ENCODE peak calls at places on chromosomes 6 and 20, in eight cellular contexts. One of them, this sample, is unnamed.

GRCh38 chr6:29509711-29510110 is 22.0 kb upstream of the MAS1L start:
- DNase-seq in heart right ventricle: no peak
- DNase-seq in stomach: no peak
- DNase-seq in left lung: no peak
- DNase-seq in right atrium auricular region: no peak
- DNase-seq in right lobe of liver: no peak
- DNase-seq in cardiac muscle cell: no peak
- DNase-seq in fibroblast of lung: no peak
- DNase-seq in this sample: no peak

GRCh38 chr20:45963059-45964011 is 8.7 kb downstream of the ZNF335 start:
- DNase-seq in heart right ventricle: no peak
- DNase-seq in stomach: no peak
- DNase-seq in left lung: peak; percentile 31
- DNase-seq in right atrium auricular region: no peak
- DNase-seq in right lobe of liver: no peak
- DNase-seq in cardiac muscle cell: peak; percentile 47
- DNase-seq in fibroblast of lung: peak; percentile 51
- DNase-seq in this sample: no peak

GRCh38 chr6:92369309-92369708 is 1050.0 kb downstream of the EPHA7 start:
- DNase-seq in heart right ventricle: no peak
- DNase-seq in stomach: no peak
- DNase-seq in left lung: no peak
- DNase-seq in right atrium auricular region: no peak
- DNase-seq in right lobe of liver: no peak
- DNase-seq in cardiac muscle cell: no peak
- DNase-seq in fibroblast of lung: no peak
- DNase-seq in this sample: no peak

GRCh38 chr20:38927902-38928578 is 1.8 kb downstream of the FAM83D start:
- DNase-seq in heart right ventricle: no peak
- DNase-seq in stomach: no peak
- DNase-seq in left lung: no peak
- DNase-seq in right atrium auricular region: no peak
- DNase-seq in right lobe of liver: no peak
- DNase-seq in cardiac muscle cell: no peak
- DNase-seq in fibroblast of lung: no peak
- DNase-seq in this sample: no peak

GRCh38 chr6:107894821-107895396 is 63.1 kb downstream of the SEC63 start:
- DNase-seq in heart right ventricle: no peak
- DNase-seq in stomach: peak; percentile 57
- DNase-seq in left lung: no peak
- DNase-seq in right atrium auricular region: no peak
- DNase-seq in right lobe of liver: no peak
- DNase-seq in cardiac muscle cell: no peak
- DNase-seq in fibroblast of lung: peak; percentile 42
- DNase-seq in this sample: peak; percentile 59

GRCh38 chr6:158630944-158631616 is 13.5 kb downstream of the DYNLT1 start:
- DNase-seq in heart right ventricle: no peak
- DNase-seq in stomach: peak; percentile 81
- DNase-seq in left lung: peak; percentile 52
- DNase-seq in right atrium auricular region: peak; percentile 80
- DNase-seq in right lobe of liver: no peak
- DNase-seq in cardiac muscle cell: no peak
- DNase-seq in fibroblast of lung: peak; percentile 60
- DNase-seq in this sample: peak; percentile 68

GRCh38 chr20:51132286-51132810 is 109.4 kb upstream of the KCNG1 start:
- DNase-seq in heart right ventricle: no peak
- DNase-seq in stomach: no peak
- DNase-seq in left lung: no peak
- DNase-seq in right atrium auricular region: no peak
- DNase-seq in right lobe of liver: no peak
- DNase-seq in cardiac muscle cell: no peak
- DNase-seq in fibroblast of lung: no peak
- DNase-seq in this sample: no peak

GRCh38 chr6:71983131-71983530 is 96.8 kb downstream of the RIMS1 start:
- DNase-seq in heart right ventricle: no peak
- DNase-seq in stomach: no peak
- DNase-seq in left lung: no peak
- DNase-seq in right atrium auricular region: no peak
- DNase-seq in right lobe of liver: no peak
- DNase-seq in cardiac muscle cell: no peak
- DNase-seq in fibroblast of lung: no peak
- DNase-seq in this sample: no peak

GRCh38 chr6:137167702-137168377 is 5.6 kb downstream of the IL22RA2 start:
- DNase-seq in heart right ventricle: no peak
- DNase-seq in stomach: no peak
- DNase-seq in left lung: no peak
- DNase-seq in right atrium auricular region: no peak
- DNase-seq in right lobe of liver: no peak
- DNase-seq in cardiac muscle cell: no peak
- DNase-seq in fibroblast of lung: no peak
- DNase-seq in this sample: no peak

GRCh38 chr6:90982051-90982450 is 395.2 kb upstream of the MAP3K7 start:
- DNase-seq in heart right ventricle: no peak
- DNase-seq in stomach: no peak
- DNase-seq in left lung: no peak
- DNase-seq in right atrium auricular region: no peak
- DNase-seq in right lobe of liver: no peak
- DNase-seq in cardiac muscle cell: no peak
- DNase-seq in fibroblast of lung: no peak
- DNase-seq in this sample: no peak

GRCh38 chr6:87731818-87732661 is 30.0 kb upstream of the AKIRIN2 start:
- DNase-seq in heart right ventricle: peak; percentile 82
- DNase-seq in stomach: peak; percentile 96
- DNase-seq in left lung: peak; percentile 91
- DNase-seq in right atrium auricular region: peak; percentile 97
- DNase-seq in right lobe of liver: peak; percentile 88
- DNase-seq in cardiac muscle cell: no peak
- DNase-seq in fibroblast of lung: peak; percentile 91
- DNase-seq in this sample: peak; percentile 94

GRCh38 chr6:13813621-13814175 is 659 bp downstream of the MCUR1 start:
- DNase-seq in heart right ventricle: peak; percentile 57
- DNase-seq in stomach: peak; percentile 58
- DNase-seq in left lung: peak; percentile 74
- DNase-seq in right atrium auricular region: peak; percentile 67
- DNase-seq in right lobe of liver: peak; percentile 79
- DNase-seq in cardiac muscle cell: peak; percentile 94
- DNase-seq in fibroblast of lung: peak; percentile 59
- DNase-seq in this sample: peak; percentile 83

GRCh38 chr20:32535316-32535952 is 49.7 kb downstream of the NOL4L start:
- DNase-seq in heart right ventricle: no peak
- DNase-seq in stomach: no peak
- DNase-seq in left lung: no peak
- DNase-seq in right atrium auricular region: no peak
- DNase-seq in right lobe of liver: no peak
- DNase-seq in cardiac muscle cell: no peak
- DNase-seq in fibroblast of lung: no peak
- DNase-seq in this sample: no peak

GRCh38 chr6:130176378-130176777 is 46.4 kb downstream of the SAMD3 start:
- DNase-seq in heart right ventricle: no peak
- DNase-seq in stomach: no peak
- DNase-seq in left lung: no peak
- DNase-seq in right atrium auricular region: no peak
- DNase-seq in right lobe of liver: no peak
- DNase-seq in cardiac muscle cell: no peak
- DNase-seq in fibroblast of lung: no peak
- DNase-seq in this sample: no peak

GRCh38 chr6:153618371-153619328 is 420.4 kb upstream of the OPRM1 start:
- DNase-seq in heart right ventricle: no peak
- DNase-seq in stomach: no peak
- DNase-seq in left lung: no peak
- DNase-seq in right atrium auricular region: no peak
- DNase-seq in right lobe of liver: no peak
- DNase-seq in cardiac muscle cell: peak; percentile 41
- DNase-seq in fibroblast of lung: no peak
- DNase-seq in this sample: no peak

GRCh38 chr20:59018817-59019216 is 412 bp upstream of the TUBB1 start:
- DNase-seq in heart right ventricle: no peak
- DNase-seq in stomach: no peak
- DNase-seq in left lung: no peak
- DNase-seq in right atrium auricular region: no peak
- DNase-seq in right lobe of liver: no peak
- DNase-seq in cardiac muscle cell: no peak
- DNase-seq in fibroblast of lung: no peak
- DNase-seq in this sample: peak; percentile 10

GRCh38 chr20:43341541-43341940 is 116.2 kb upstream of the SRSF6 start:
- DNase-seq in heart right ventricle: no peak
- DNase-seq in stomach: no peak
- DNase-seq in left lung: no peak
- DNase-seq in right atrium auricular region: no peak
- DNase-seq in right lobe of liver: no peak
- DNase-seq in cardiac muscle cell: no peak
- DNase-seq in fibroblast of lung: no peak
- DNase-seq in this sample: no peak

GRCh38 chr6:160081398-160081797 is 40.2 kb upstream of the SLC22A1 start:
- DNase-seq in heart right ventricle: no peak
- DNase-seq in stomach: no peak
- DNase-seq in left lung: no peak
- DNase-seq in right atrium auricular region: no peak
- DNase-seq in right lobe of liver: no peak
- DNase-seq in cardiac muscle cell: no peak
- DNase-seq in fibroblast of lung: no peak
- DNase-seq in this sample: no peak

GRCh38 chr6:89859744-89860143 is 30.1 kb downstream of the CASP8AP2 start:
- DNase-seq in heart right ventricle: no peak
- DNase-seq in stomach: no peak
- DNase-seq in left lung: no peak
- DNase-seq in right atrium auricular region: no peak
- DNase-seq in right lobe of liver: no peak
- DNase-seq in cardiac muscle cell: no peak
- DNase-seq in fibroblast of lung: no peak
- DNase-seq in this sample: no peak

GRCh38 chr20:15528386-15529111 is 1044.7 kb downstream of the KIF16B start:
- DNase-seq in heart right ventricle: no peak
- DNase-seq in stomach: no peak
- DNase-seq in left lung: no peak
- DNase-seq in right atrium auricular region: no peak
- DNase-seq in right lobe of liver: no peak
- DNase-seq in cardiac muscle cell: no peak
- DNase-seq in fibroblast of lung: no peak
- DNase-seq in this sample: no peak

GRCh38 chr20:13469262-13469661 is 169.5 kb downstream of the TASP1 start:
- DNase-seq in heart right ventricle: no peak
- DNase-seq in stomach: no peak
- DNase-seq in left lung: no peak
- DNase-seq in right atrium auricular region: no peak
- DNase-seq in right lobe of liver: no peak
- DNase-seq in cardiac muscle cell: no peak
- DNase-seq in fibroblast of lung: no peak
- DNase-seq in this sample: no peak
- H3K4me1 ChIP-seq in heart right ventricle: no peaks in the 10 kb centered on the region
- H3K4me1 ChIP-seq in stomach: no peaks in the 10 kb centered on the region
- H3K4me1 ChIP-seq in left lung: no peaks in the 10 kb centered on the region
- H3K4me1 ChIP-seq in right atrium auricular region: no peaks in the 10 kb centered on the region
- H3K4me1 ChIP-seq in right lobe of liver: no peaks in the 10 kb centered on the region
- H3K4me1 ChIP-seq in cardiac muscle cell: no peaks in the 10 kb centered on the region
- H3K4me1 ChIP-seq in fibroblast of lung: no peaks in the 10 kb centered on the region
- H3K4me1 ChIP-seq in this sample: no peaks in the 10 kb centered on the region

DNA sequence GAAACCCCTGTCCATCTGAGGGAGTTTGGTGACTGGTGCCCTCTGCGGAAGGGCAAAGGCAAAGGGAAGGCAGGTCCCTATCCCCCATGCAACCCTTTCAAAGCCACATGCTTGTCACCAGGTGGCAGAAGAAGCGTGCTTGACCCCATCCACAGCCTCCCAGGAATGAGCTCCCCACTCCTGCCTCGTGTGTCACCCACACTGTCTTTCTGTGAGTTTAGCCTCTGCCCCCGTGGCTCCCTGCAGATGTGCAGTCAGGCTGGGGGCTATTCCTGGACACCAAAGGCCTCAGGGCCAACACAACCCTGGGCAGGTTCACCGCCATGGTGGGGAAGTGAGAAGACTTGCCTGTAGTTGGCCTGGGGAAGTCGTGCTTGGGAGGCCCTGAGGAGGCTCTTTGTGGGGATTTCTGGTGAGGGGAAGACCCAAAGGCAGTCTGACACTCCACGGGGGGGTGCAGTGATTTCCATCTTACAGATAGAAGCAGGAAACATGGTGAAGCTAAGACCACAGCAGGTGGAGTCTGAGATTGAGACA is 16.6 kb upstream of the PCMTD2 start:
- DNase-seq in heart right ventricle: no peak
- DNase-seq in stomach: no peak
- DNase-seq in left lung: peak; percentile 13
- DNase-seq in right atrium auricular region: no peak
- DNase-seq in right lobe of liver: peak; percentile 12
- DNase-seq in cardiac muscle cell: no peak
- DNase-seq in fibroblast of lung: no peak
- DNase-seq in this sample: no peak
- H3K4me1 ChIP-seq in heart right ventricle: peaks cover 14% of the 10 kb centered on the region
- H3K4me1 ChIP-seq in stomach: no peaks in the 10 kb centered on the region
- H3K4me1 ChIP-seq in left lung: no peaks in the 10 kb centered on the region
- H3K4me1 ChIP-seq in right atrium auricular region: no peaks in the 10 kb centered on the region
- H3K4me1 ChIP-seq in right lobe of liver: no peaks in the 10 kb centered on the region
- H3K4me1 ChIP-seq in cardiac muscle cell: no peaks in the 10 kb centered on the region
- H3K4me1 ChIP-seq in fibroblast of lung: no peaks in the 10 kb centered on the region
- H3K4me1 ChIP-seq in this sample: no peaks in the 10 kb centered on the region

GRCh38 chr6:148501178-148501590 is 158.5 kb downstream of the SASH1 start:
- DNase-seq in heart right ventricle: peak; percentile 36
- DNase-seq in stomach: no peak
- DNase-seq in left lung: no peak
- DNase-seq in right atrium auricular region: peak; percentile 82
- DNase-seq in right lobe of liver: no peak
- DNase-seq in cardiac muscle cell: no peak
- DNase-seq in fibroblast of lung: peak; percentile 92
- DNase-seq in this sample: peak; percentile 56
- H3K4me1 ChIP-seq in heart right ventricle: peaks cover 45% of the 10 kb centered on the region
- H3K4me1 ChIP-seq in stomach: no peaks in the 10 kb centered on the region
- H3K4me1 ChIP-seq in left lung: peaks cover 4% of the 10 kb centered on the region
- H3K4me1 ChIP-seq in right atrium auricular region: no peaks in the 10 kb centered on the region
- H3K4me1 ChIP-seq in right lobe of liver: no peaks in the 10 kb centered on the region
- H3K4me1 ChIP-seq in cardiac muscle cell: no peaks in the 10 kb centered on the region
- H3K4me1 ChIP-seq in fibroblast of lung: peaks cover 17% of the 10 kb centered on the region
- H3K4me1 ChIP-seq in this sample: no peaks in the 10 kb centered on the region

GRCh38 chr6:44047801-44048200 is 79.5 kb downstream of the MRPL14 start:
- DNase-seq in heart right ventricle: no peak
- DNase-seq in stomach: no peak
- DNase-seq in left lung: no peak
- DNase-seq in right atrium auricular region: no peak
- DNase-seq in right lobe of liver: peak; percentile 7
- DNase-seq in cardiac muscle cell: no peak
- DNase-seq in fibroblast of lung: no peak
- DNase-seq in this sample: no peak

GRCh38 chr6:44046516-44047178 is 80.6 kb downstream of the MRPL14 start:
- DNase-seq in heart right ventricle: no peak
- DNase-seq in stomach: no peak
- DNase-seq in left lung: no peak
- DNase-seq in right atrium auricular region: no peak
- DNase-seq in right lobe of liver: peak; percentile 3
- DNase-seq in cardiac muscle cell: no peak
- DNase-seq in fibroblast of lung: no peak
- DNase-seq in this sample: no peak

GRCh38 chr6:44048277-44048676 is 79.0 kb downstream of the MRPL14 start:
- DNase-seq in heart right ventricle: no peak
- DNase-seq in stomach: no peak
- DNase-seq in left lung: no peak
- DNase-seq in right atrium auricular region: no peak
- DNase-seq in right lobe of liver: peak; percentile 5
- DNase-seq in cardiac muscle cell: no peak
- DNase-seq in fibroblast of lung: no peak
- DNase-seq in this sample: no peak

GRCh38 chr6:44045672-44046015 is 81.6 kb downstream of the MRPL14 start:
- DNase-seq in heart right ventricle: peak; percentile 78
- DNase-seq in stomach: no peak
- DNase-seq in left lung: peak; percentile 57
- DNase-seq in right atrium auricular region: no peak
- DNase-seq in right lobe of liver: peak; percentile 16
- DNase-seq in cardiac muscle cell: no peak
- DNase-seq in fibroblast of lung: no peak
- DNase-seq in this sample: no peak

GRCh38 chr6:44047179-44047546 is 80.1 kb downstream of the MRPL14 start:
- DNase-seq in heart right ventricle: no peak
- DNase-seq in stomach: no peak
- DNase-seq in left lung: no peak
- DNase-seq in right atrium auricular region: no peak
- DNase-seq in right lobe of liver: no peak
- DNase-seq in cardiac muscle cell: no peak
- DNase-seq in fibroblast of lung: no peak
- DNase-seq in this sample: no peak
- H3K4me1 ChIP-seq in heart right ventricle: peaks cover 65% of the 10 kb centered on the region
- H3K4me1 ChIP-seq in stomach: peaks cover 42% of the 10 kb centered on the region
- H3K4me1 ChIP-seq in left lung: peaks cover 13% of the 10 kb centered on the region
- H3K4me1 ChIP-seq in right atrium auricular region: peaks cover 3% of the 10 kb centered on the region
- H3K4me1 ChIP-seq in right lobe of liver: no peaks in the 10 kb centered on the region
- H3K4me1 ChIP-seq in cardiac muscle cell: peaks cover 25% of the 10 kb centered on the region
- H3K4me1 ChIP-seq in fibroblast of lung: peaks cover 54% of the 10 kb centered on the region
- H3K4me1 ChIP-seq in this sample: no peaks in the 10 kb centered on the region

This sample was measured in Peyer's patch.